ENCODE peak calls at places on chromosomes 16 and 17, in six cellular contexts. P, W, R, S, G and U are unnamed samples.

GRCh38 chr17:64785050-64785449 is 122.9 kb upstream of the SMURF2 start:
- DNase-seq in P (no peak), W (no peak), R (no peak), S (no peak), G (no peak), U (no peak)

GRCh38 chr16:84486551-84487235 is 17.8 kb downstream of the MEAK7 start:
- DNase-seq in P (no peak), W (no peak), R (no peak), S (no peak), G (no peak), U (no peak)

GRCh38 chr17:4899341-4900230 is at the start of gene C17orf107:
- DNase-seq in P (peak), W (no peak), R (peak), S (peak), G (peak), U (peak)

GRCh38 chr17:38656959-38657823 is 17.6 kb downstream of the EPOP start:
- DNase-seq in P (no peak), W (no peak), R (no peak), S (no peak), G (no peak), U (peak)

GRCh38 chr17:66978514-66979061 is 14.1 kb downstream of the CACNG4 start:
- DNase-seq in P (no peak), W (no peak), R (no peak), S (peak), G (no peak), U (no peak)

GRCh38 chr17:82970067-82970466 is 109.3 kb upstream of the METRNL start:
- DNase-seq in P (no peak), W (no peak), R (no peak), S (no peak), G (no peak), U (no peak)

GRCh38 chr16:27564226-27564625 is 14.3 kb downstream of the KATNIP start:
- DNase-seq in P (no peak), W (no peak), R (no peak), S (no peak), G (no peak), U (no peak)

GRCh38 chr17:19707728-19708221 is 8.6 kb downstream of the SLC47A2 start:
- DNase-seq in P (no peak), W (no peak), R (no peak), S (no peak), G (no peak), U (no peak)

GRCh38 chr16:5490499-5490898 is 392.9 kb upstream of the EEF2KMT start:
- DNase-seq in P (no peak), W (peak), R (no peak), S (no peak), G (no peak), U (peak)

GRCh38 chr17:82388223-82388921 is 16.8 kb downstream of the UTS2R start:
- DNase-seq in P (no peak), W (no peak), R (no peak), S (no peak), G (no peak), U (peak)

GRCh38 chr17:78774956-78775571 is 7.0 kb downstream of the CYTH1 start:
- DNase-seq in P (no peak), W (peak), R (no peak), S (no peak), G (no peak), U (no peak)

GRCh38 chr17:45722161-45722560 is 62.0 kb upstream of the CRHR1 start:
- DNase-seq in P (no peak), W (no peak), R (no peak), S (no peak), G (no peak), U (no peak)

GRCh38 chr16:19067349-19068236 is at the start of gene COQ7:
- DNase-seq in P (peak), W (peak), R (peak), S (peak), G (peak), U (peak)

GRCh38 chr16:10579965-10580918 is at the start of gene EMP2:
- DNase-seq in P (no peak), W (no peak), R (peak), S (peak), G (peak), U (peak)

GRCh38 chr17:57493171-57493570 is 236.8 kb downstream of the MSI2 start:
- DNase-seq in P (no peak), W (no peak), R (no peak), S (no peak), G (no peak), U (no peak)

GRCh38 chr16:84194470-84195200 is 3.7 kb downstream of the ADAD2 start:
- DNase-seq in P (no peak), W (peak), R (no peak), S (no peak), G (no peak), U (no peak)

DNA sequence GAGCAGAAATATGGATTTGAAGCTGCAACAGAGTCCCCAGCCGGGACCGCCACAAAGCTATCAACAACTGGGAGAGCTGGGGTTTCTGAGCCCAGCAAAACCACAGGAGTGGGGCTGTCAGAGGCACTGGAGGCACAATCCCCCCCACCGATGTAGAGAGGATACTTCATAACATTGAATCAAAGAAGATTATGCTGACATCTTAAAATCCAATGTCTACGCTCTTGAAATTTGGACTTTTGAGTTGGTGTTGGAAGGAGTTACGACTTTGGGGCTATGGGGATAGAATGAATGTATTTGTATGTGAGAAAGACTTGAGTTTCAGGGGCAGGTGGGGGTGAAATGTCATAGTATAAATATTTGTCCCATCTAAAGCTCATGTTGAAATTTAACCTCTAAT is 1121.6 kb upstream of the CDH8 start:
- DNase-seq in P (no peak), W (no peak), R (no peak), S (no peak), G (no peak), U (no peak)
- H3K4me3 ChIP-seq in P (no peak), W (no peak), R (no peak), S (no peak), G (no peak), U (no peak)

GRCh38 chr16:87851601-87852000 is 17.7 kb downstream of the SLC7A5 start:
- DNase-seq in P (no peak), W (no peak), R (peak), S (no peak), G (no peak), U (no peak)

GRCh38 chr16:87854907-87855683 is 14.2 kb downstream of the SLC7A5 start:
- DNase-seq in P (no peak), W (no peak), R (no peak), S (no peak), G (no peak), U (no peak)

GRCh38 chr16:87851141-87851587 is 18.1 kb downstream of the SLC7A5 start:
- DNase-seq in P (no peak), W (no peak), R (peak), S (no peak), G (no peak), U (no peak)

GRCh38 chr16:87854053-87854906 is 15.0 kb downstream of the SLC7A5 start:
- DNase-seq in P (no peak), W (no peak), R (no peak), S (no peak), G (no peak), U (peak)

GRCh38 chr16:87853411-87854052 is 15.8 kb downstream of the SLC7A5 start:
- DNase-seq in P (peak), W (peak), R (peak), S (peak), G (peak), U (peak)
- H3K4me3 ChIP-seq in P (no peak), W (no peak), R (no peak), S (peak), G (peak), U (no peak)

GRCh38 chr16:87464691-87465300 is 28.0 kb downstream of the ZCCHC14 start:
- DNase-seq in P (peak), W (peak), R (peak), S (peak), G (peak), U (peak)
- H3K4me3 ChIP-seq in P (no peak), W (no peak), R (no peak), S (peak), G (peak), U (no peak)

DNA sequence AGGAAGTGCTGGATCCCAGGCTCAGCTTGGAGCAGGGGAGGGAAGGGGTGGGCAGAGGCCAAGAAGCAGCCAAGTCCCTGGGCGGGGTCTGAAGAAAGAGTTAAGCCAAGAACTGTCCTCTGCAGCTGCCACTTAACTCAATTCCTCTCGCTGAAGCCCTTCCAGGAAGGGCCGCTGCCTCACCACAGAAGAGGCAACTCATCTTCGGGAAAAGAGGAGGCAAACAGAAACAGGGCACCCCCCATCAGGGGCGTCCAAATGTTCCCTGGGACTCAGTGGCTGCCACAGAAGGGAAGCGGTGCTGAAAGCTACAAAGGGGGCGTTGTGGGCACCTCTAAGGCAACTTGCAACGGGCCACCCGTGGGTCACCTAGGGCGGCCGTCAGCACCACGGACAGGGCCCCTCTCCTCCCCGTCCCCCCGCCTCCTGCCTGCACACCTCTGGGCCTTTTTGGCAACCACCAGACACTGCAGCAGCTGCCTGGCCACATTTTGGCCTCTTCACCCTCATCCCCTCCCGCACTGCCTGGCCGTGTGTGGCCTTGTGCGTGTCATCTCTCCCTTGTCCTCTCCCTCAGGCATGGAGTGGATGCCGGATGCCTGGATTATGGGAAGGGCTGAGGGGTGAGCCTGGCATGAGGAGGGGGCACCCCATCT is 2.5 kb downstream of the TLCD3B start:
- DNase-seq in P (no peak), W (peak), R (no peak), S (no peak), G (no peak), U (no peak)
- H3K4me3 ChIP-seq in P (no peak), W (no peak), R (no peak), S (no peak), G (no peak), U (no peak)

DNA sequence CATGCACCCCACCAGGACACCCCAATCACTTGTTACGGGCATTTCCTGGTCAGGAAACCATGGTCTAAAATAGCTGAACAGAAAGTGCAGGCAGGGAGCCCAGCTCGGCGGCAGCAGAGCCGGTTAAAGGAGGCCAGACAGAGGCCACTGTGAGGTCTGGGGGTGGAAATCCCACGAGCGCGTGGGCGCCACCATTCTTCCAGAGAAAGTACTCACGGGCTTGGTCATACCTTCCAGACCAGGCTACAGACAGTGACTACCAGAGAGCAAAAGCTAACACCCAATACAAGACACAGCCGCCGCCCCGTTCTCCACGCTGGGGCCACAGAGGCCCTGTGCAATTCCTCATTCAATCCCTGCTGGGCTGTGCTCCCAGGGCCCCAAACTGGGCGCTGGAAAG is 11.9 kb downstream of the CEP131 start:
- DNase-seq in P (no peak), W (no peak), R (no peak), S (no peak), G (peak), U (no peak)
- H3K4me3 ChIP-seq in P (no peak), W (no peak), R (no peak), S (no peak), G (no peak), U (no peak)

GRCh38 chr17:58667934-58668597 is 23.8 kb downstream of the TEX14 start:
- DNase-seq in P (no peak), W (no peak), R (no peak), S (no peak), G (peak), U (no peak)
- H3K4me3 ChIP-seq in P (no peak), W (no peak), R (no peak), S (no peak), G (no peak), U (no peak)

GRCh38 chr16:65071371-65072311 is 50.2 kb downstream of the CDH11 start:
- DNase-seq in P (peak), W (no peak), R (no peak), S (peak), G (peak), U (no peak)
- H3K4me3 ChIP-seq in P (no peak), W (no peak), R (no peak), S (peak), G (peak), U (no peak)

GRCh38 chr16:86496262-86496928 is 13.9 kb upstream of the FOXF1 start:
- DNase-seq in P (no peak), W (no peak), R (no peak), S (no peak), G (no peak), U (no peak)
- H3K4me3 ChIP-seq in P (no peak), W (no peak), R (no peak), S (no peak), G (no peak), U (no peak)